ENCODE peak calls at places on chromosomes 3 and 15, in five cellular contexts. One of them, this sample, is unnamed.

GRCh38 chr3:78741066-78741645 is 1026.6 kb downstream of the ROBO1 start:
- DNase-seq in CD14-positive monocyte: no peak
- DNase-seq in germinal center: no peak
- DNase-seq in AG08396: no peak
- DNase-seq in iris pigment epithelial cell: no peak
- DNase-seq in this sample: no peak

GRCh38 chr3:150922611-150923010 is 17.4 kb upstream of the MINDY4B start:
- DNase-seq in CD14-positive monocyte: no peak
- DNase-seq in germinal center: no peak
- DNase-seq in AG08396: peak
- DNase-seq in iris pigment epithelial cell: no peak
- DNase-seq in this sample: no peak

GRCh38 chr3:125440559-125440955 is 65.4 kb upstream of the ZNF148 start:
- DNase-seq in CD14-positive monocyte: no peak
- DNase-seq in germinal center: no peak
- DNase-seq in AG08396: no peak
- DNase-seq in iris pigment epithelial cell: peak
- DNase-seq in this sample: no peak

GRCh38 chr3:42914771-42915515 is 9.0 kb downstream of the ZNF662 start:
- DNase-seq in CD14-positive monocyte: no peak
- DNase-seq in germinal center: no peak
- DNase-seq in AG08396: no peak
- DNase-seq in iris pigment epithelial cell: no peak
- DNase-seq in this sample: no peak

GRCh38 chr15:45402955-45403892 is 24.9 kb upstream of the GATM start:
- DNase-seq in CD14-positive monocyte: peak
- DNase-seq in germinal center: peak
- DNase-seq in AG08396: peak
- DNase-seq in iris pigment epithelial cell: peak
- DNase-seq in this sample: peak

GRCh38 chr3:66220066-66220465 is 735 bp upstream of the SLC25A26 start:
- DNase-seq in CD14-positive monocyte: no peak
- DNase-seq in germinal center: no peak
- DNase-seq in AG08396: no peak
- DNase-seq in iris pigment epithelial cell: peak
- DNase-seq in this sample: peak

GRCh38 chr3:170953229-170953628 is 44.8 kb upstream of the EIF5A2 start:
- DNase-seq in CD14-positive monocyte: no peak
- DNase-seq in germinal center: no peak
- DNase-seq in AG08396: no peak
- DNase-seq in iris pigment epithelial cell: no peak
- DNase-seq in this sample: no peak

GRCh38 chr3:71514621-71515020 is 68.9 kb downstream of the FOXP1 start:
- DNase-seq in CD14-positive monocyte: no peak
- DNase-seq in germinal center: no peak
- DNase-seq in AG08396: no peak
- DNase-seq in iris pigment epithelial cell: peak
- DNase-seq in this sample: peak

GRCh38 chr3:128309026-128309425 is 155.7 kb downstream of the EEFSEC start:
- DNase-seq in CD14-positive monocyte: no peak
- DNase-seq in germinal center: no peak
- DNase-seq in AG08396: no peak
- DNase-seq in iris pigment epithelial cell: no peak
- DNase-seq in this sample: no peak

GRCh38 chr3:123660276-123660675 is 75.4 kb upstream of the HACD2 start:
- DNase-seq in CD14-positive monocyte: no peak
- DNase-seq in germinal center: no peak
- DNase-seq in AG08396: no peak
- DNase-seq in iris pigment epithelial cell: no peak
- DNase-seq in this sample: no peak

GRCh38 chr3:16460273-16460672 is 53.2 kb downstream of the RFTN1 start:
- DNase-seq in CD14-positive monocyte: no peak
- DNase-seq in germinal center: no peak
- DNase-seq in AG08396: no peak
- DNase-seq in iris pigment epithelial cell: no peak
- DNase-seq in this sample: no peak

GRCh38 chr3:23333633-23334032 is 130.5 kb downstream of the UBE2E2 start:
- DNase-seq in CD14-positive monocyte: no peak
- DNase-seq in germinal center: no peak
- DNase-seq in AG08396: no peak
- DNase-seq in iris pigment epithelial cell: no peak
- DNase-seq in this sample: peak

GRCh38 chr3:29465836-29466235 is 185.0 kb downstream of the RBMS3 start:
- DNase-seq in CD14-positive monocyte: no peak
- DNase-seq in germinal center: no peak
- DNase-seq in AG08396: peak
- DNase-seq in iris pigment epithelial cell: peak
- DNase-seq in this sample: peak

GRCh38 chr3:194585880-194586281 is 47.3 kb downstream of the TMEM44 start:
- DNase-seq in CD14-positive monocyte: no peak
- DNase-seq in germinal center: no peak
- DNase-seq in AG08396: no peak
- DNase-seq in iris pigment epithelial cell: no peak
- DNase-seq in this sample: no peak

GRCh38 chr15:86916671-86917450 is 837.2 kb downstream of the AGBL1 start:
- DNase-seq in CD14-positive monocyte: no peak
- DNase-seq in germinal center: no peak
- DNase-seq in AG08396: no peak
- DNase-seq in iris pigment epithelial cell: no peak
- DNase-seq in this sample: no peak

GRCh38 chr3:294581-294980 is 98.0 kb downstream of the CHL1 start:
- DNase-seq in CD14-positive monocyte: no peak
- DNase-seq in germinal center: no peak
- DNase-seq in AG08396: no peak
- DNase-seq in iris pigment epithelial cell: no peak
- DNase-seq in this sample: peak